ENCODE peak calls at places on chromosomes 7 and 10, in eight cellular contexts. One of them, this sample, is unnamed.

GRCh38 chr10:33388805-33389204 is 54.3 kb upstream of the NRP1 start:
- DNase-seq in naive B cell: no peak
- DNase-seq in HFF-Myc: no peak
- DNase-seq in HTR-8/SVneo: no peak
- DNase-seq in DMS153: no peak
- DNase-seq in stimulated activated CD8-positive, alpha-beta memory T cell treated with anti-CD3 and anti-CD28 coated beads, Interleukin-4, amount 100 ng/mL, for 4 hours: no peak
- DNase-seq in astrocyte: no peak
- DNase-seq in omental fat pad: no peak
- DNase-seq in this sample: no peak

GRCh38 chr10:14261341-14261740 is 69.4 kb downstream of the FRMD4A start:
- DNase-seq in naive B cell: no peak
- DNase-seq in HFF-Myc: no peak
- DNase-seq in HTR-8/SVneo: no peak
- DNase-seq in DMS153: no peak
- DNase-seq in stimulated activated CD8-positive, alpha-beta memory T cell treated with anti-CD3 and anti-CD28 coated beads, Interleukin-4, amount 100 ng/mL, for 4 hours: no peak
- DNase-seq in astrocyte: no peak
- DNase-seq in omental fat pad: no peak
- DNase-seq in this sample: no peak

GRCh38 chr7:108380527-108380926 is 75.7 kb downstream of the NRCAM start:
- DNase-seq in naive B cell: no peak
- DNase-seq in HFF-Myc: no peak
- DNase-seq in HTR-8/SVneo: no peak
- DNase-seq in DMS153: no peak
- DNase-seq in stimulated activated CD8-positive, alpha-beta memory T cell treated with anti-CD3 and anti-CD28 coated beads, Interleukin-4, amount 100 ng/mL, for 4 hours: no peak
- DNase-seq in astrocyte: no peak
- DNase-seq in omental fat pad: no peak
- DNase-seq in this sample: no peak

GRCh38 chr7:135375908-135376699 is 133.8 kb downstream of the CNOT4 start:
- DNase-seq in naive B cell: no peak
- DNase-seq in HFF-Myc: no peak
- DNase-seq in HTR-8/SVneo: no peak
- DNase-seq in DMS153: no peak
- DNase-seq in stimulated activated CD8-positive, alpha-beta memory T cell treated with anti-CD3 and anti-CD28 coated beads, Interleukin-4, amount 100 ng/mL, for 4 hours: no peak
- DNase-seq in astrocyte: peak
- DNase-seq in omental fat pad: no peak
- DNase-seq in this sample: no peak

GRCh38 chr10:120819366-120819765 is 31.8 kb upstream of the WDR11 start:
- DNase-seq in naive B cell: no peak
- DNase-seq in HFF-Myc: no peak
- DNase-seq in HTR-8/SVneo: no peak
- DNase-seq in DMS153: no peak
- DNase-seq in stimulated activated CD8-positive, alpha-beta memory T cell treated with anti-CD3 and anti-CD28 coated beads, Interleukin-4, amount 100 ng/mL, for 4 hours: no peak
- DNase-seq in astrocyte: peak
- DNase-seq in omental fat pad: no peak
- DNase-seq in this sample: no peak

GRCh38 chr7:2015251-2015871 is 217.4 kb downstream of the MAD1L1 start:
- DNase-seq in naive B cell: no peak
- DNase-seq in HFF-Myc: no peak
- DNase-seq in HTR-8/SVneo: no peak
- DNase-seq in DMS153: no peak
- DNase-seq in stimulated activated CD8-positive, alpha-beta memory T cell treated with anti-CD3 and anti-CD28 coated beads, Interleukin-4, amount 100 ng/mL, for 4 hours: no peak
- DNase-seq in astrocyte: no peak
- DNase-seq in omental fat pad: no peak
- DNase-seq in this sample: no peak

GRCh38 chr7:155257482-155258232 is 40.0 kb upstream of the INSIG1 start:
- DNase-seq in naive B cell: no peak
- DNase-seq in HFF-Myc: no peak
- DNase-seq in HTR-8/SVneo: no peak
- DNase-seq in DMS153: no peak
- DNase-seq in stimulated activated CD8-positive, alpha-beta memory T cell treated with anti-CD3 and anti-CD28 coated beads, Interleukin-4, amount 100 ng/mL, for 4 hours: no peak
- DNase-seq in astrocyte: peak
- DNase-seq in omental fat pad: no peak
- DNase-seq in this sample: no peak

GRCh38 chr7:28813238-28813962 is 144.7 kb downstream of the TRIL start:
- DNase-seq in naive B cell: no peak
- DNase-seq in HFF-Myc: peak
- DNase-seq in HTR-8/SVneo: no peak
- DNase-seq in DMS153: no peak
- DNase-seq in stimulated activated CD8-positive, alpha-beta memory T cell treated with anti-CD3 and anti-CD28 coated beads, Interleukin-4, amount 100 ng/mL, for 4 hours: no peak
- DNase-seq in astrocyte: no peak
- DNase-seq in omental fat pad: no peak
- DNase-seq in this sample: no peak

GRCh38 chr10:95308389-95309302 is 17.8 kb upstream of the PDLIM1 start:
- DNase-seq in naive B cell: no peak
- DNase-seq in HFF-Myc: peak
- DNase-seq in HTR-8/SVneo: peak
- DNase-seq in DMS153: no peak
- DNase-seq in stimulated activated CD8-positive, alpha-beta memory T cell treated with anti-CD3 and anti-CD28 coated beads, Interleukin-4, amount 100 ng/mL, for 4 hours: no peak
- DNase-seq in astrocyte: peak
- DNase-seq in omental fat pad: peak
- DNase-seq in this sample: no peak

GRCh38 chr10:71584902-71585578 is 134.5 kb downstream of the C10orf105 start:
- DNase-seq in naive B cell: no peak
- DNase-seq in HFF-Myc: no peak
- DNase-seq in HTR-8/SVneo: no peak
- DNase-seq in DMS153: no peak
- DNase-seq in stimulated activated CD8-positive, alpha-beta memory T cell treated with anti-CD3 and anti-CD28 coated beads, Interleukin-4, amount 100 ng/mL, for 4 hours: no peak
- DNase-seq in astrocyte: peak
- DNase-seq in omental fat pad: no peak
- DNase-seq in this sample: no peak

GRCh38 chr10:70588852-70589570 is 13.5 kb downstream of the PRF1 start:
- DNase-seq in naive B cell: no peak
- DNase-seq in HFF-Myc: no peak
- DNase-seq in HTR-8/SVneo: no peak
- DNase-seq in DMS153: no peak
- DNase-seq in stimulated activated CD8-positive, alpha-beta memory T cell treated with anti-CD3 and anti-CD28 coated beads, Interleukin-4, amount 100 ng/mL, for 4 hours: no peak
- DNase-seq in astrocyte: no peak
- DNase-seq in omental fat pad: no peak
- DNase-seq in this sample: no peak

GRCh38 chr10:21528452-21529235 is 3.2 kb upstream of the SKIDA1 start:
- DNase-seq in naive B cell: no peak
- DNase-seq in HFF-Myc: no peak
- DNase-seq in HTR-8/SVneo: no peak
- DNase-seq in DMS153: no peak
- DNase-seq in stimulated activated CD8-positive, alpha-beta memory T cell treated with anti-CD3 and anti-CD28 coated beads, Interleukin-4, amount 100 ng/mL, for 4 hours: no peak
- DNase-seq in astrocyte: peak
- DNase-seq in omental fat pad: no peak
- DNase-seq in this sample: no peak

GRCh38 chr7:110373514-110374258 is 717.2 kb upstream of the LRRN3 start:
- DNase-seq in naive B cell: no peak
- DNase-seq in HFF-Myc: no peak
- DNase-seq in HTR-8/SVneo: no peak
- DNase-seq in DMS153: no peak
- DNase-seq in stimulated activated CD8-positive, alpha-beta memory T cell treated with anti-CD3 and anti-CD28 coated beads, Interleukin-4, amount 100 ng/mL, for 4 hours: no peak
- DNase-seq in astrocyte: peak
- DNase-seq in omental fat pad: no peak
- DNase-seq in this sample: no peak

GRCh38 chr10:114767589-114768393 is 53.8 kb upstream of the FHIP2A start:
- DNase-seq in naive B cell: peak
- DNase-seq in HFF-Myc: no peak
- DNase-seq in HTR-8/SVneo: no peak
- DNase-seq in DMS153: no peak
- DNase-seq in stimulated activated CD8-positive, alpha-beta memory T cell treated with anti-CD3 and anti-CD28 coated beads, Interleukin-4, amount 100 ng/mL, for 4 hours: no peak
- DNase-seq in astrocyte: no peak
- DNase-seq in omental fat pad: no peak
- DNase-seq in this sample: no peak

GRCh38 chr7:22920664-22921063 is 93.3 kb downstream of the HYCC1 start:
- DNase-seq in naive B cell: no peak
- DNase-seq in HFF-Myc: no peak
- DNase-seq in HTR-8/SVneo: no peak
- DNase-seq in DMS153: no peak
- DNase-seq in stimulated activated CD8-positive, alpha-beta memory T cell treated with anti-CD3 and anti-CD28 coated beads, Interleukin-4, amount 100 ng/mL, for 4 hours: no peak
- DNase-seq in astrocyte: no peak
- DNase-seq in omental fat pad: no peak
- DNase-seq in this sample: no peak

GRCh38 chr7:121499526-121500123 is 103.5 kb upstream of the FAM3C start:
- DNase-seq in naive B cell: no peak
- DNase-seq in HFF-Myc: no peak
- DNase-seq in HTR-8/SVneo: no peak
- DNase-seq in DMS153: no peak
- DNase-seq in stimulated activated CD8-positive, alpha-beta memory T cell treated with anti-CD3 and anti-CD28 coated beads, Interleukin-4, amount 100 ng/mL, for 4 hours: no peak
- DNase-seq in astrocyte: no peak
- DNase-seq in omental fat pad: no peak
- DNase-seq in this sample: no peak

GRCh38 chr7:135673360-135673706 is 11.0 kb downstream of the STMP1 start:
- DNase-seq in naive B cell: no peak
- DNase-seq in HFF-Myc: no peak
- DNase-seq in HTR-8/SVneo: no peak
- DNase-seq in DMS153: no peak
- DNase-seq in stimulated activated CD8-positive, alpha-beta memory T cell treated with anti-CD3 and anti-CD28 coated beads, Interleukin-4, amount 100 ng/mL, for 4 hours: no peak
- DNase-seq in astrocyte: peak
- DNase-seq in omental fat pad: no peak
- DNase-seq in this sample: no peak

GRCh38 chr10:120841522-120842189 is 9.5 kb upstream of the WDR11 start:
- DNase-seq in naive B cell: no peak
- DNase-seq in HFF-Myc: no peak
- DNase-seq in HTR-8/SVneo: no peak
- DNase-seq in DMS153: no peak
- DNase-seq in stimulated activated CD8-positive, alpha-beta memory T cell treated with anti-CD3 and anti-CD28 coated beads, Interleukin-4, amount 100 ng/mL, for 4 hours: no peak
- DNase-seq in astrocyte: peak
- DNase-seq in omental fat pad: no peak
- DNase-seq in this sample: no peak

GRCh38 chr7:1512781-1513656 is 8.8 kb upstream of the INTS1 start:
- DNase-seq in naive B cell: peak
- DNase-seq in HFF-Myc: no peak
- DNase-seq in HTR-8/SVneo: peak
- DNase-seq in DMS153: no peak
- DNase-seq in stimulated activated CD8-positive, alpha-beta memory T cell treated with anti-CD3 and anti-CD28 coated beads, Interleukin-4, amount 100 ng/mL, for 4 hours: no peak
- DNase-seq in astrocyte: peak
- DNase-seq in omental fat pad: peak
- DNase-seq in this sample: no peak

GRCh38 chr10:107423903-107424302 is 259.4 kb upstream of the SORCS1 start:
- DNase-seq in naive B cell: no peak
- DNase-seq in HFF-Myc: no peak
- DNase-seq in HTR-8/SVneo: no peak
- DNase-seq in DMS153: no peak
- DNase-seq in stimulated activated CD8-positive, alpha-beta memory T cell treated with anti-CD3 and anti-CD28 coated beads, Interleukin-4, amount 100 ng/mL, for 4 hours: no peak
- DNase-seq in astrocyte: no peak
- DNase-seq in omental fat pad: no peak
- DNase-seq in this sample: no peak

GRCh38 chr7:6438427-6438826 is 9.3 kb downstream of the DAGLB start:
- DNase-seq in naive B cell: no peak
- DNase-seq in HFF-Myc: no peak
- DNase-seq in HTR-8/SVneo: no peak
- DNase-seq in DMS153: peak
- DNase-seq in stimulated activated CD8-positive, alpha-beta memory T cell treated with anti-CD3 and anti-CD28 coated beads, Interleukin-4, amount 100 ng/mL, for 4 hours: no peak
- DNase-seq in astrocyte: no peak
- DNase-seq in omental fat pad: no peak
- DNase-seq in this sample: no peak

GRCh38 chr7:153090757-153091156 is 331.2 kb downstream of the ACTR3B start:
- DNase-seq in naive B cell: no peak
- DNase-seq in HFF-Myc: no peak
- DNase-seq in HTR-8/SVneo: no peak
- DNase-seq in DMS153: no peak
- DNase-seq in stimulated activated CD8-positive, alpha-beta memory T cell treated with anti-CD3 and anti-CD28 coated beads, Interleukin-4, amount 100 ng/mL, for 4 hours: no peak
- DNase-seq in astrocyte: no peak
- DNase-seq in omental fat pad: no peak
- DNase-seq in this sample: no peak

GRCh38 chr10:84310470-84310869 is 17.9 kb upstream of the CCSER2 start:
- DNase-seq in naive B cell: no peak
- DNase-seq in HFF-Myc: no peak
- DNase-seq in HTR-8/SVneo: no peak
- DNase-seq in DMS153: peak
- DNase-seq in stimulated activated CD8-positive, alpha-beta memory T cell treated with anti-CD3 and anti-CD28 coated beads, Interleukin-4, amount 100 ng/mL, for 4 hours: no peak
- DNase-seq in astrocyte: peak
- DNase-seq in omental fat pad: no peak
- DNase-seq in this sample: no peak

GRCh38 chr10:42990016-42990720 is 86.7 kb upstream of the RET start:
- DNase-seq in naive B cell: no peak
- DNase-seq in HFF-Myc: no peak
- DNase-seq in HTR-8/SVneo: no peak
- DNase-seq in DMS153: no peak
- DNase-seq in stimulated activated CD8-positive, alpha-beta memory T cell treated with anti-CD3 and anti-CD28 coated beads, Interleukin-4, amount 100 ng/mL, for 4 hours: no peak
- DNase-seq in astrocyte: no peak
- DNase-seq in omental fat pad: no peak
- DNase-seq in this sample: no peak

GRCh38 chr10:20598590-20598989 is 298.5 kb downstream of the NEBL start:
- DNase-seq in naive B cell: no peak
- DNase-seq in HFF-Myc: no peak
- DNase-seq in HTR-8/SVneo: no peak
- DNase-seq in DMS153: no peak
- DNase-seq in stimulated activated CD8-positive, alpha-beta memory T cell treated with anti-CD3 and anti-CD28 coated beads, Interleukin-4, amount 100 ng/mL, for 4 hours: no peak
- DNase-seq in astrocyte: peak
- DNase-seq in omental fat pad: no peak
- DNase-seq in this sample: no peak

GRCh38 chr10:2982146-2982545 is 85.2 kb upstream of the PFKP start:
- DNase-seq in naive B cell: peak
- DNase-seq in HFF-Myc: no peak
- DNase-seq in HTR-8/SVneo: no peak
- DNase-seq in DMS153: no peak
- DNase-seq in stimulated activated CD8-positive, alpha-beta memory T cell treated with anti-CD3 and anti-CD28 coated beads, Interleukin-4, amount 100 ng/mL, for 4 hours: no peak
- DNase-seq in astrocyte: no peak
- DNase-seq in omental fat pad: no peak
- DNase-seq in this sample: no peak

GRCh38 chr7:133315332-133316040 is 62.6 kb downstream of the EXOC4 start:
- DNase-seq in naive B cell: no peak
- DNase-seq in HFF-Myc: no peak
- DNase-seq in HTR-8/SVneo: no peak
- DNase-seq in DMS153: no peak
- DNase-seq in stimulated activated CD8-positive, alpha-beta memory T cell treated with anti-CD3 and anti-CD28 coated beads, Interleukin-4, amount 100 ng/mL, for 4 hours: no peak
- DNase-seq in astrocyte: peak
- DNase-seq in omental fat pad: no peak
- DNase-seq in this sample: no peak

GRCh38 chr7:129161524-129161923 is 17.0 kb downstream of the TSPAN33 start:
- DNase-seq in naive B cell: no peak
- DNase-seq in HFF-Myc: no peak
- DNase-seq in HTR-8/SVneo: no peak
- DNase-seq in DMS153: no peak
- DNase-seq in stimulated activated CD8-positive, alpha-beta memory T cell treated with anti-CD3 and anti-CD28 coated beads, Interleukin-4, amount 100 ng/mL, for 4 hours: no peak
- DNase-seq in astrocyte: no peak
- DNase-seq in omental fat pad: no peak
- DNase-seq in this sample: no peak

GRCh38 chr7:97305589-97305988 is 188.1 kb downstream of the SDHAF3 start:
- DNase-seq in naive B cell: no peak
- DNase-seq in HFF-Myc: no peak
- DNase-seq in HTR-8/SVneo: no peak
- DNase-seq in DMS153: no peak
- DNase-seq in stimulated activated CD8-positive, alpha-beta memory T cell treated with anti-CD3 and anti-CD28 coated beads, Interleukin-4, amount 100 ng/mL, for 4 hours: no peak
- DNase-seq in astrocyte: no peak
- DNase-seq in omental fat pad: no peak
- DNase-seq in this sample: no peak

GRCh38 chr10:62935022-62935421 is 118.9 kb upstream of the EGR2 start:
- DNase-seq in naive B cell: no peak
- DNase-seq in HFF-Myc: no peak
- DNase-seq in HTR-8/SVneo: no peak
- DNase-seq in DMS153: no peak
- DNase-seq in stimulated activated CD8-positive, alpha-beta memory T cell treated with anti-CD3 and anti-CD28 coated beads, Interleukin-4, amount 100 ng/mL, for 4 hours: no peak
- DNase-seq in astrocyte: no peak
- DNase-seq in omental fat pad: no peak
- DNase-seq in this sample: no peak

GRCh38 chr7:157490465-157490912 is 153.7 kb downstream of the DNAJB6 start:
- DNase-seq in naive B cell: no peak
- DNase-seq in HFF-Myc: no peak
- DNase-seq in HTR-8/SVneo: no peak
- DNase-seq in DMS153: no peak
- DNase-seq in stimulated activated CD8-positive, alpha-beta memory T cell treated with anti-CD3 and anti-CD28 coated beads, Interleukin-4, amount 100 ng/mL, for 4 hours: no peak
- DNase-seq in astrocyte: peak
- DNase-seq in omental fat pad: no peak
- DNase-seq in this sample: no peak